ENCODE peak calls at places on chromosomes 2 and 18, in eight cellular contexts. One of them, this sample, is unnamed.

GRCh38 chr2:150681120-150681796 is 193.8 kb upstream of the RND3 start:
- DNase-seq in kidney epithelial cell: peak; percentile 93
- DNase-seq in pancreas: no peak
- DNase-seq in activated T-helper 1 cell treated with anti-CD3 and anti-CD28 coated beads, Interleukin-2, amount 50 U/mL, for 16 hours: no peak
- DNase-seq in H54: no peak
- DNase-seq in CD4-positive, alpha-beta memory T cell: no peak
- DNase-seq in glutamatergic neuron: no peak
- DNase-seq in GM19239: no peak
- DNase-seq in this sample: no peak

GRCh38 chr18:8948471-8949149 is 153.9 kb upstream of the NDUFV2 start:
- DNase-seq in CD4-positive, alpha-beta memory T cell: no peak
- DNase-seq in activated T-helper 1 cell treated with anti-CD3 and anti-CD28 coated beads, Interleukin-2, amount 50 U/mL, for 16 hours: no peak
- DNase-seq in kidney epithelial cell: peak; percentile 67
- DNase-seq in pancreas: no peak
- DNase-seq in glutamatergic neuron: no peak
- DNase-seq in GM19239: no peak
- DNase-seq in H54: peak; percentile 67
- DNase-seq in this sample: no peak

GRCh38 chr18:13983506-13983905 is 68.2 kb upstream of the MC2R start:
- DNase-seq in glutamatergic neuron: no peak
- DNase-seq in pancreas: no peak
- DNase-seq in GM19239: no peak
- DNase-seq in activated T-helper 1 cell treated with anti-CD3 and anti-CD28 coated beads, Interleukin-2, amount 50 U/mL, for 16 hours: no peak
- DNase-seq in H54: no peak
- DNase-seq in kidney epithelial cell: no peak
- DNase-seq in CD4-positive, alpha-beta memory T cell: no peak
- DNase-seq in this sample: no peak

GRCh38 chr18:49368876-49369440 is 91.5 kb downstream of the DYM start:
- DNase-seq in activated T-helper 1 cell treated with anti-CD3 and anti-CD28 coated beads, Interleukin-2, amount 50 U/mL, for 16 hours: no peak
- DNase-seq in pancreas: peak; percentile 78
- DNase-seq in GM19239: no peak
- DNase-seq in CD4-positive, alpha-beta memory T cell: no peak
- DNase-seq in glutamatergic neuron: no peak
- DNase-seq in H54: no peak
- DNase-seq in kidney epithelial cell: no peak
- DNase-seq in this sample: no peak

GRCh38 chr2:73359915-73360697 is 25.5 kb upstream of the ALMS1 start:
- DNase-seq in pancreas: no peak
- DNase-seq in kidney epithelial cell: no peak
- DNase-seq in CD4-positive, alpha-beta memory T cell: no peak
- DNase-seq in activated T-helper 1 cell treated with anti-CD3 and anti-CD28 coated beads, Interleukin-2, amount 50 U/mL, for 16 hours: no peak
- DNase-seq in glutamatergic neuron: no peak
- DNase-seq in H54: no peak
- DNase-seq in GM19239: no peak
- DNase-seq in this sample: no peak

GRCh38 chr2:11850082-11850481 is 103.7 kb downstream of the LPIN1 start:
- DNase-seq in pancreas: no peak
- DNase-seq in CD4-positive, alpha-beta memory T cell: no peak
- DNase-seq in H54: no peak
- DNase-seq in GM19239: no peak
- DNase-seq in kidney epithelial cell: no peak
- DNase-seq in activated T-helper 1 cell treated with anti-CD3 and anti-CD28 coated beads, Interleukin-2, amount 50 U/mL, for 16 hours: no peak
- DNase-seq in glutamatergic neuron: no peak
- DNase-seq in this sample: no peak

GRCh38 chr2:29039718-29040480 is 34.4 kb downstream of the PCARE start:
- DNase-seq in GM19239: no peak
- DNase-seq in H54: no peak
- DNase-seq in activated T-helper 1 cell treated with anti-CD3 and anti-CD28 coated beads, Interleukin-2, amount 50 U/mL, for 16 hours: no peak
- DNase-seq in pancreas: no peak
- DNase-seq in glutamatergic neuron: no peak
- DNase-seq in kidney epithelial cell: no peak
- DNase-seq in CD4-positive, alpha-beta memory T cell: no peak
- DNase-seq in this sample: no peak

GRCh38 chr2:56132138-56132537 is 51.7 kb upstream of the CCDC85A start:
- DNase-seq in CD4-positive, alpha-beta memory T cell: no peak
- DNase-seq in GM19239: no peak
- DNase-seq in pancreas: no peak
- DNase-seq in glutamatergic neuron: no peak
- DNase-seq in H54: peak; percentile 12
- DNase-seq in activated T-helper 1 cell treated with anti-CD3 and anti-CD28 coated beads, Interleukin-2, amount 50 U/mL, for 16 hours: no peak
- DNase-seq in kidney epithelial cell: peak; percentile 18
- DNase-seq in this sample: no peak

GRCh38 chr2:9029721-9030120 is 26.2 kb upstream of the MBOAT2 start:
- DNase-seq in activated T-helper 1 cell treated with anti-CD3 and anti-CD28 coated beads, Interleukin-2, amount 50 U/mL, for 16 hours: no peak
- DNase-seq in pancreas: no peak
- DNase-seq in H54: no peak
- DNase-seq in kidney epithelial cell: no peak
- DNase-seq in CD4-positive, alpha-beta memory T cell: no peak
- DNase-seq in glutamatergic neuron: no peak
- DNase-seq in GM19239: no peak
- DNase-seq in this sample: no peak

GRCh38 chr2:103594823-103595222 is 833.0 kb downstream of the TMEM182 start:
- DNase-seq in CD4-positive, alpha-beta memory T cell: no peak
- DNase-seq in kidney epithelial cell: no peak
- DNase-seq in pancreas: no peak
- DNase-seq in GM19239: no peak
- DNase-seq in activated T-helper 1 cell treated with anti-CD3 and anti-CD28 coated beads, Interleukin-2, amount 50 U/mL, for 16 hours: no peak
- DNase-seq in glutamatergic neuron: no peak
- DNase-seq in H54: no peak
- DNase-seq in this sample: no peak

GRCh38 chr2:219125225-219125885 is 35.3 kb downstream of the NHEJ1 start:
- DNase-seq in GM19239: no peak
- DNase-seq in kidney epithelial cell: peak; percentile 47
- DNase-seq in CD4-positive, alpha-beta memory T cell: no peak
- DNase-seq in activated T-helper 1 cell treated with anti-CD3 and anti-CD28 coated beads, Interleukin-2, amount 50 U/mL, for 16 hours: no peak
- DNase-seq in glutamatergic neuron: no peak
- DNase-seq in H54: peak; percentile 89
- DNase-seq in pancreas: no peak
- DNase-seq in this sample: no peak

GRCh38 chr2:66233981-66234380 is 200.9 kb upstream of the MEIS1 start:
- DNase-seq in CD4-positive, alpha-beta memory T cell: no peak
- DNase-seq in glutamatergic neuron: no peak
- DNase-seq in pancreas: no peak
- DNase-seq in activated T-helper 1 cell treated with anti-CD3 and anti-CD28 coated beads, Interleukin-2, amount 50 U/mL, for 16 hours: no peak
- DNase-seq in kidney epithelial cell: no peak
- DNase-seq in GM19239: no peak
- DNase-seq in H54: no peak
- DNase-seq in this sample: no peak

GRCh38 chr2:9498210-9498609 is 23.9 kb downstream of the IAH1 start:
- DNase-seq in activated T-helper 1 cell treated with anti-CD3 and anti-CD28 coated beads, Interleukin-2, amount 50 U/mL, for 16 hours: no peak
- DNase-seq in glutamatergic neuron: no peak
- DNase-seq in kidney epithelial cell: no peak
- DNase-seq in H54: no peak
- DNase-seq in pancreas: no peak
- DNase-seq in GM19239: no peak
- DNase-seq in CD4-positive, alpha-beta memory T cell: no peak
- DNase-seq in this sample: no peak

GRCh38 chr2:105125920-105126319 is 88.1 kb downstream of the MRPS9 start:
- DNase-seq in GM19239: no peak
- DNase-seq in kidney epithelial cell: no peak
- DNase-seq in glutamatergic neuron: no peak
- DNase-seq in activated T-helper 1 cell treated with anti-CD3 and anti-CD28 coated beads, Interleukin-2, amount 50 U/mL, for 16 hours: no peak
- DNase-seq in CD4-positive, alpha-beta memory T cell: no peak
- DNase-seq in H54: no peak
- DNase-seq in pancreas: no peak
- DNase-seq in this sample: no peak

GRCh38 chr2:96839288-96839874 is 4.4 kb downstream of the ANKRD23 start:
- DNase-seq in GM19239: peak; percentile 63
- DNase-seq in activated T-helper 1 cell treated with anti-CD3 and anti-CD28 coated beads, Interleukin-2, amount 50 U/mL, for 16 hours: peak; percentile 72
- DNase-seq in CD4-positive, alpha-beta memory T cell: peak; percentile 84
- DNase-seq in glutamatergic neuron: peak; percentile 26
- DNase-seq in pancreas: no peak
- DNase-seq in kidney epithelial cell: no peak
- DNase-seq in H54: no peak
- DNase-seq in this sample: peak; percentile 61

GRCh38 chr18:73842795-73843394 is 304.7 kb downstream of the FBXO15 start:
- DNase-seq in activated T-helper 1 cell treated with anti-CD3 and anti-CD28 coated beads, Interleukin-2, amount 50 U/mL, for 16 hours: no peak
- DNase-seq in kidney epithelial cell: no peak
- DNase-seq in CD4-positive, alpha-beta memory T cell: no peak
- DNase-seq in glutamatergic neuron: peak; percentile 72
- DNase-seq in pancreas: peak; percentile 67
- DNase-seq in H54: no peak
- DNase-seq in GM19239: peak; percentile 43
- DNase-seq in this sample: peak; percentile 6